ENCODE peak calls at places on chromosomes 1 and 21, in five cellular contexts. L is transverse colon, V is suprapubic skin, N is stomach, U is GM12891. H is an unnamed sample.
A peak's percentile ranks its signal among the peaks of the same experiment; 100 is the strongest.

GRCh38 chr1:196723325-196724185 is 51.1 kb upstream of the CFHR3 start:
- DNase-seq in L (peak; percentile 55), V (no peak), N (peak; percentile 64), U (peak; percentile 1), H (no peak)

GRCh38 chr1:47624531-47624930 is 186.7 kb downstream of the FOXD2 start:
- DNase-seq in L (peak; percentile 52), N (peak; percentile 59), U (no peak), V (no peak), H (no peak)

GRCh38 chr1:16181887-16182719 is 26.2 kb upstream of the EPHA2 start:
- DNase-seq in L (peak; percentile 84), V (peak; percentile 93), N (peak; percentile 86), U (no peak), H (no peak)

GRCh38 chr1:170692866-170693575 is 29.1 kb downstream of the PRRX1 start:
- DNase-seq in U (no peak), L (no peak), N (no peak), V (no peak), H (no peak)

GRCh38 chr21:14215971-14216621 is at the start of gene RBM11:
- DNase-seq in N (peak; percentile 81), V (peak; percentile 80), U (peak; percentile 35), L (peak; percentile 84), H (peak; percentile 25)

GRCh38 chr21:20971296-20971921 is 26.8 kb upstream of the NCAM2 start:
- DNase-seq in N (no peak), L (peak; percentile 23), U (peak; percentile 15), V (no peak), H (no peak)

GRCh38 chr1:206854401-206855129 is 10.9 kb upstream of the IL20 start:
- DNase-seq in L (no peak), N (peak; percentile 76), V (no peak), U (no peak), H (no peak)

GRCh38 chr1:168751195-168751650 is 22.2 kb upstream of the DPT start:
- DNase-seq in V (no peak), N (no peak), U (no peak), L (no peak), H (no peak)

GRCh38 chr1:224181453-224181810 is 1.6 kb upstream of the DEGS1 start:
- DNase-seq in U (no peak), N (no peak), L (no peak), V (no peak), H (no peak)

GRCh38 chr1:193402977-193403376 is 216.6 kb upstream of the B3GALT2 start:
- DNase-seq in U (no peak), L (no peak), V (no peak), N (no peak), H (no peak)

GRCh38 chr21:45554477-45555175 is 12.4 kb upstream of the SLC19A1 start:
- DNase-seq in L (peak; percentile 88), V (peak; percentile 84), N (peak; percentile 86), U (peak; percentile 87), H (peak; percentile 81)
- TF ChIP-seq POLR2AphosphoS5 in L (no peak), V (no peak), N (peak; percentile 39), U (no peak), H (no peak)

GRCh38 chr1:205435904-205436573 is 14.2 kb upstream of the LEMD1 start:
- DNase-seq in N (no peak), L (no peak), U (no peak), V (no peak), H (no peak)

GRCh38 chr1:205436776-205437485 is 15.1 kb upstream of the LEMD1 start:
- DNase-seq in V (no peak), L (no peak), N (no peak), U (no peak), H (no peak)

GRCh38 chr1:205438213-205439158 is 16.6 kb upstream of the LEMD1 start:
- DNase-seq in V (no peak), L (peak; percentile 87), U (no peak), N (peak; percentile 89), H (no peak)

GRCh38 chr1:205440121-205440475 is 15.7 kb downstream of the BLACAT1 start:
- DNase-seq in V (no peak), N (no peak), U (no peak), L (no peak), H (no peak)

DNA sequence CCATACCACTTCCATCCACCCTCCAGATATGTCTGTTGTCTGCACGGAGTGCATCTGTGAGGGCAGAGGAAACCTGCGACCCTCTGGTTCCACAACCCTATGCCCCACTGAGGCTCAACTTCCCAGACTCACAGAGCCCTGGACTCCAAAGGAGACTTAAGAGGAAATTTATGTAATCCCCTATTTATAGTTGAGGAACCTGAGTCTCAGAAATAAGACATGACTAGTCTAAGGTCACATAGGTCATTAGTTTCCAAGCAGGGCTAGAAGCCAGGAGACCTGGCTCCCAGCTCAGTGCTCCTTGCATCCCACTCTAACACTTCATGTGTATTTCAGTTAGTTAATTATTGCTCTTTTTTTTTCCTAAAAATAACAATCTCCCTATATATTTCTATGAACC is 15.7 kb upstream of the LEMD1 start:
- DNase-seq in N (no peak), L (no peak), U (no peak), V (no peak), H (no peak)
- TF ChIP-seq POLR2AphosphoS5 in N (no peak), L (no peak), U (no peak), V (no peak), H (no peak)

DNA sequence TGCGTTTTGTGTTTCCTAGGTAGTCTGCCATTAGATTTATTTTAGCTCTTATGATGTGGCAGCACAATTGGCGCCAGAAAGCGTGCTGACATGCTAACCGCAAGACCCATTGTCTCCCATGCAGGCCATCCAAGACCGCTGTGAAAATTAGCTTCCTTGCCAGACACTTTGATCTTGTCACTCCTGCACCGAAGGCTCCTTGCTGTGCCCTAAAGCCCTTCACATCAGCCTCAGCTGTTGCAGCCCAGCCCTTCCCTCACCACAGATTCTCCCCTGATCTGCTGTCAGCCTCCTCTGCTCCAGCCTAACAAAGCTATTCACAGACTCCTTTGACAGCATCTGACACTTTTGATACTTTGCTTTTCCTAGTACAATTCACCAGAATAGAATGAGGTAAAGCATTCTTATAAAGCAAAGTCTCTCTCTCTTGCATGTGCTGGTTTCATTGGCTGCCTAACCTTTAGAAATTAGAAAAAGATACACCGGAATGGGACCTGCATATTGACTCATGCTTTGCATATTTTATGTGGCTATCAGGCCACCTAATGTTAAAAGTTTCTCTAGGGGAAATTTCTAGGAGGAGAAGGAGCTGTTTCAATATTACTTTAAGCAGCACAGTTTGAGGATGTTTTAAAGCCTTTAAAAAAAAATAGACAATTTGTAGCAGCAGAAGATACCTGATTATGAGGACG is 280.3 kb upstream of the FMN2 start:
- DNase-seq in V (no peak), U (no peak), N (no peak), L (no peak), H (no peak)
- TF ChIP-seq POLR2AphosphoS5 in V (no peak), U (no peak), N (no peak), L (no peak), H (no peak)

GRCh38 chr1:156599811-156600210 is 1.5 kb downstream of the GPATCH4 start:
- DNase-seq in U (no peak), L (no peak), V (no peak), N (no peak), H (no peak)

GRCh38 chr1:156601122-156601830 is at the start of gene GPATCH4:
- DNase-seq in V (peak; percentile 89), N (peak; percentile 70), U (no peak), L (peak; percentile 79), H (no peak)

GRCh38 chr1:156601892-156602291 is 613 bp upstream of the GPATCH4 start:
- DNase-seq in V (no peak), L (no peak), N (no peak), U (no peak), H (no peak)

GRCh38 chr1:156598731-156599432 is 2.4 kb downstream of the GPATCH4 start:
- DNase-seq in L (no peak), N (no peak), V (no peak), U (no peak), H (no peak)

GRCh38 chr1:156600733-156601121 is 552 bp downstream of the GPATCH4 start:
- DNase-seq in N (no peak), V (no peak), U (no peak), L (no peak), H (no peak)
- TF ChIP-seq POLR2AphosphoS5 in N (no peak), V (no peak), U (no peak), L (no peak), H (no peak)

H was measured in GM12892.